ENCODE peak calls at places on chromosomes 3 and 15, in six cellular contexts. L is CD4-positive, CD25-positive, alpha-beta regulatory T cell; M is substantia nigra; Q is Karpas-422; T is tibial nerve; G is K562. N is an unnamed sample.

GRCh38 chr3:102400142-102400541 is 34.7 kb upstream of the ZPLD1 start:
- DNase-seq in L (no peak), T (no peak), Q (no peak), G (no peak), M (no peak), N (no peak)

GRCh38 chr3:102069211-102069662 is 219.9 kb downstream of the NFKBIZ start:
- DNase-seq in M (no peak), T (no peak), Q (no peak), L (no peak), G (no peak), N (no peak)

GRCh38 chr15:52010633-52011595 is 8.1 kb upstream of the MAPK6 start:
- DNase-seq in Q (no peak), T (no peak), L (peak), G (peak), M (no peak), N (no peak)

GRCh38 chr3:4042869-4043268 is 243.6 kb downstream of the LRRN1 start:
- DNase-seq in T (no peak), L (no peak), G (no peak), M (no peak), Q (no peak), N (no peak)

GRCh38 chr3:13140596-13140995 is 67.4 kb upstream of the IQSEC1 start:
- DNase-seq in L (no peak), G (no peak), M (no peak), Q (no peak), T (no peak), N (no peak)

GRCh38 chr3:134249935-134250716 is 533 bp downstream of the RYK start:
- DNase-seq in T (peak), G (peak), M (peak), L (peak), Q (peak), N (peak)

GRCh38 chr3:194224536-194224935 is 88.6 kb downstream of the HES1 start:
- DNase-seq in L (no peak), Q (no peak), T (no peak), M (no peak), G (no peak), N (no peak)

GRCh38 chr3:143668924-143669790 is 179.1 kb downstream of the SLC9A9 start:
- DNase-seq in T (no peak), Q (no peak), M (no peak), L (no peak), G (no peak), N (peak)

GRCh38 chr3:52195823-52196331 is 2.1 kb upstream of the ALAS1 start:
- DNase-seq in T (peak), Q (no peak), G (no peak), L (no peak), M (no peak), N (no peak)

GRCh38 chr3:144369151-144369879 is 397.7 kb downstream of the DIPK2A start:
- DNase-seq in G (no peak), T (no peak), L (no peak), Q (no peak), M (no peak), N (no peak)

GRCh38 chr3:49716169-49716568 is 3.3 kb downstream of the AMIGO3 start:
- DNase-seq in Q (no peak), G (no peak), L (no peak), T (no peak), M (no peak), N (no peak)

GRCh38 chr3:160804762-160805161 is 48.7 kb downstream of the PPM1L start:
- DNase-seq in L (no peak), M (no peak), Q (no peak), G (no peak), T (no peak), N (no peak)

GRCh38 chr3:44988073-44988472 is 12.0 kb downstream of the EXOSC7 start:
- DNase-seq in T (peak), L (peak), G (peak), Q (peak), M (no peak), N (no peak)

GRCh38 chr3:133444071-133444774 is 44.4 kb downstream of the BFSP2 start:
- DNase-seq in Q (peak), M (no peak), T (no peak), G (no peak), L (peak), N (peak)

GRCh38 chr15:79635149-79635771 is 203.1 kb downstream of the MINAR1 start:
- DNase-seq in Q (no peak), G (no peak), L (no peak), T (no peak), M (no peak), N (no peak)

GRCh38 chr3:191328963-191329653 is at the start of gene CCDC50:
- DNase-seq in M (peak), T (peak), G (peak), Q (no peak), L (peak), N (peak)

GRCh38 chr3:196273655-196274054 is 13.9 kb downstream of the PCYT1A start:
- DNase-seq in G (no peak), L (peak), Q (no peak), M (no peak), T (no peak), N (no peak)

GRCh38 chr15:55322452-55322851 is 3.4 kb downstream of the PIGB start:
- DNase-seq in T (no peak), G (no peak), Q (no peak), L (no peak), M (no peak), N (no peak)

GRCh38 chr15:101055411-101055810 is 136.3 kb downstream of the LRRK1 start:
- DNase-seq in G (no peak), L (no peak), M (no peak), T (peak), Q (no peak), N (no peak)

GRCh38 chr3:33911525-33912322 is 113.3 kb downstream of the PDCD6IP start:
- DNase-seq in M (no peak), Q (no peak), G (peak), T (no peak), L (no peak), N (no peak)

GRCh38 chr15:31101262-31102048 is at the start of gene TRPM1:
- DNase-seq in L (no peak), M (no peak), G (no peak), T (no peak), Q (no peak), N (peak)

GRCh38 chr15:90336705-90337141 is 15.4 kb upstream of the ZNF774 start:
- DNase-seq in Q (peak), T (no peak), M (peak), L (peak), G (no peak), N (no peak)

GRCh38 chr3:189202583-189202982 is 30.8 kb downstream of the TPRG1 start:
- DNase-seq in M (no peak), L (no peak), T (no peak), Q (no peak), G (no peak), N (no peak)

GRCh38 chr15:33395841-33396240 is 85.1 kb downstream of the RYR3 start:
- DNase-seq in L (no peak), T (no peak), G (no peak), M (no peak), Q (no peak), N (no peak)

GRCh38 chr15:39110336-39110735 is 470.5 kb upstream of the THBS1 start:
- DNase-seq in T (no peak), G (no peak), L (no peak), Q (no peak), M (no peak), N (no peak)

GRCh38 chr15:77464129-77464865 is 43.6 kb downstream of the HMG20A start:
- DNase-seq in Q (no peak), L (no peak), M (no peak), T (no peak), G (no peak), N (no peak)

GRCh38 chr3:130671545-130671944 is 75.1 kb downstream of the PIK3R4 start:
- DNase-seq in Q (no peak), T (no peak), M (no peak), L (no peak), G (no peak), N (no peak)

GRCh38 chr3:116059421-116060096 is 385.7 kb downstream of the LSAMP start:
- DNase-seq in G (peak), Q (no peak), L (no peak), M (no peak), T (no peak), N (no peak)

GRCh38 chr3:6062226-6063187 is 798.4 kb upstream of the GRM7 start:
- DNase-seq in G (no peak), L (no peak), Q (no peak), M (no peak), T (no peak), N (no peak)

GRCh38 chr15:45401665-45402161 is 23.4 kb upstream of the GATM start:
- DNase-seq in L (peak), T (no peak), Q (no peak), M (no peak), G (no peak), N (peak)

GRCh38 chr15:58438956-58439355 is 7.2 kb downstream of the LIPC start:
- DNase-seq in G (peak), T (no peak), M (no peak), Q (peak), L (peak), N (no peak)

GRCh38 chr3:168325684-168326083 is 230.0 kb upstream of the GOLIM4 start:
- DNase-seq in M (no peak), Q (no peak), G (no peak), L (no peak), T (no peak), N (no peak)

GRCh38 chr15:75380773-75381172 is 12.4 kb upstream of the MAN2C1 start:
- DNase-seq in L (no peak), T (no peak), Q (no peak), G (no peak), M (no peak), N (no peak)

GRCh38 chr3:37765591-37766219 is 96.0 kb upstream of the CTDSPL start:
- DNase-seq in Q (no peak), G (peak), T (peak), M (no peak), L (no peak), N (no peak)

GRCh38 chr3:25469609-25470008 is 41.5 kb downstream of the RARB start:
- DNase-seq in L (no peak), G (no peak), Q (no peak), M (no peak), T (peak), N (no peak)

GRCh38 chr3:138046084-138046483 is 36.1 kb downstream of the CLDN18 start:
- DNase-seq in M (no peak), L (no peak), T (no peak), Q (no peak), G (no peak), N (no peak)

GRCh38 chr3:15819576-15819975 is 21.8 kb upstream of the ANKRD28 start:
- DNase-seq in L (no peak), G (no peak), Q (no peak), M (no peak), T (no peak), N (no peak)

DNA sequence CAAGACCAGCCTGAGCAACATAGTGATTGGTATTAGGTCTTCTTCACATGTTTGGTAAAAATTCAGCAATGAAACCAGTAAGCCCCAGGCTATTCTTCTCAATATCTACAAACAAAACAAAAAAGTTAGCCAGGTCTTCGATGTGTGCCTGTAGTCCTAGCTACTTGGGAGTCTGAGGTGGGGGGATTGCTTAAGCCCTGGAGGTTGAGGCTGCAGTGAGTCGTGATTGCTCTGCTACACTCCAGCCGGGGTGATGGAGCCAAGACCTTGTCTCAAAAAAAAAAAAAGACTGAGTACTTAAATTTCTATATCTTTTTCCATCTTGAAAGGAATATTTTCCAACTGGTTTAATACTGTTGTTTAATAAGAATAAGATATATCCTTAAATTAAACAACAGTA is 106.8 kb downstream of the MBNL1 start:
- DNase-seq in T (no peak), M (no peak), Q (no peak), L (no peak), G (peak), N (no peak)
- H3K27ac ChIP-seq in T (peak), M (no peak), Q (peak), L (peak), G (no peak), N (peak)

GRCh38 chr3:81602781-81603180 is 158.7 kb downstream of the GBE1 start:
- DNase-seq in M (no peak), Q (no peak), G (no peak), T (no peak), L (no peak), N (no peak)
- H3K27ac ChIP-seq in M (no peak), Q (no peak), G (no peak), T (no peak), L (no peak), N (no peak)

GRCh38 chr3:192409838-192410683 is 317.3 kb downstream of the FGF12 start:
- DNase-seq in M (no peak), G (no peak), Q (no peak), T (no peak), L (no peak), N (peak)

GRCh38 chr3:192408721-192409151 is 318.6 kb downstream of the FGF12 start:
- DNase-seq in L (no peak), G (no peak), Q (no peak), T (no peak), M (no peak), N (peak)

GRCh38 chr3:192409203-192409837 is 318.0 kb downstream of the FGF12 start:
- DNase-seq in T (no peak), M (no peak), Q (no peak), G (no peak), L (no peak), N (peak)

GRCh38 chr3:192408007-192408655 is 319.2 kb downstream of the FGF12 start:
- DNase-seq in M (no peak), G (no peak), L (no peak), T (no peak), Q (no peak), N (no peak)

DNA sequence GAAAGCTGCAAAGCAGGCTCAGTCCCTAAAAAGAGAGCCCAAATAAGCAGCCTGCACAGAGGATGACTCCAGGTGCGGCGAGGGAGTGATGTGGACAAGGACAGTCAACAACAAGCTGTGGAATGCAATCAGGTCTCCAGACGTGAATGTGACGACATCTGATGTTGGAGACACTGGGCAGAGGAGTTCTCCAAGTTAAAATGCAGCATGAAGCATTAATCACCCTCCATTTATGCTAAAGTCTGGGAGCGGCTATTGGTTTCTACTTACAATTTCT is 316.7 kb downstream of the FGF12 start:
- DNase-seq in T (no peak), M (no peak), L (no peak), Q (no peak), G (no peak), N (no peak)
- H3K27ac ChIP-seq in T (no peak), M (no peak), L (no peak), Q (no peak), G (no peak), N (no peak)

GRCh38 chr15:62833671-62834070 is 208.9 kb upstream of the TPM1 start:
- DNase-seq in Q (no peak), G (no peak), T (no peak), M (no peak), L (no peak), N (no peak)
- H3K27ac ChIP-seq in Q (no peak), G (no peak), T (no peak), M (no peak), L (no peak), N (no peak)

GRCh38 chr3:119913021-119913420 is 131.1 kb downstream of the NR1I2 start:
- DNase-seq in T (no peak), Q (no peak), M (no peak), L (no peak), G (no peak), N (no peak)

GRCh38 chr3:119911748-119912147 is 129.8 kb downstream of the NR1I2 start:
- DNase-seq in M (no peak), T (no peak), G (no peak), Q (no peak), L (no peak), N (no peak)

DNA sequence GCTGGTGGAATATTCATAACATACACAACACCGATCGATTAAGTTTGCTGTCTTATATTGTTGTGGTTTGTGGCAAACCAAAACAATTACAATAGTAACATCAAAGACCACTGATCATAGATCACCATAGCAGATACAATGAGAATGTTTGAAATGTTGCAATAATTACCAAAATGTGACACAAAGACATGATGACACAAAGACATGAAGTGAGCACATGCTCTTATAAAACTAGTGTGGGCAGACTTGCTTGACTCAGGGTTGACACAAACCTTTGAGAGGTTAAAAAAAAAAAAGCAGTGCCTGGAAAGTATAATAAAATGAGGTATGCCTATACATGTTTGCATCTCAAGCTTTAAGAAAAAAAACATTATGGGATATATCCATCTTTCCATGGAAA is 130.3 kb downstream of the NR1I2 start:
- DNase-seq in Q (no peak), G (no peak), L (no peak), T (no peak), M (no peak), N (no peak)
- H3K27ac ChIP-seq in Q (no peak), G (no peak), L (peak), T (no peak), M (no peak), N (no peak)

N was measured in MM.1S.